ENCODE peak calls at places on chromosomes 11 and 22, in nine cellular contexts. H is tibial artery; E is tibial nerve; V is CD4-positive, alpha-beta memory T cell; G is CD4-positive, CD25-positive, alpha-beta regulatory T cell; S is right cardiac atrium; T is body of pancreas; N is caudate nucleus; Y is pancreas. W is an unnamed sample.

GRCh38 chr11:113998574-113998973 is 23.7 kb downstream of the HTR3A start:
- DNase-seq in H (no peak), E (no peak), V (no peak), G (no peak), S (no peak), T (no peak), N (no peak), Y (no peak), W (no peak)

GRCh38 chr11:10302744-10303557 is 1.9 kb upstream of the ADM start:
- DNase-seq in H (peak; percentile 88), E (peak; percentile 86), V (peak; percentile 76), G (peak; percentile 74), S (peak; percentile 95), T (peak; percentile 88), N (no peak), Y (peak; percentile 92), W (peak; percentile 92)

GRCh38 chr11:69546735-69547370 is 65.4 kb downstream of the LINC01488 start:
- DNase-seq in H (no peak), E (no peak), V (no peak), G (peak; percentile 8), S (no peak), T (no peak), N (no peak), Y (no peak), W (no peak)

GRCh38 chr11:131186629-131187075 is 183.8 kb upstream of the NTM start:
- DNase-seq in H (no peak), E (no peak), V (no peak), G (no peak), S (no peak), T (no peak), N (no peak), Y (no peak), W (no peak)

GRCh38 chr11:125351868-125352250 is 144.2 kb downstream of the FEZ1 start:
- DNase-seq in H (no peak), E (no peak), V (no peak), G (no peak), S (no peak), T (no peak), N (no peak), Y (no peak), W (no peak)

GRCh38 chr11:95256204-95256819 is 25.3 kb upstream of the SESN3 start:
- DNase-seq in H (no peak), E (no peak), V (peak; percentile 27), G (peak; percentile 62), S (no peak), T (no peak), N (no peak), Y (no peak), W (no peak)

GRCh38 chr11:15379483-15379882 is 264.8 kb downstream of the INSC start:
- DNase-seq in H (no peak), E (no peak), V (no peak), G (no peak), S (no peak), T (no peak), N (no peak), Y (no peak), W (no peak)

GRCh38 chr22:42368379-42369249 is 63.6 kb downstream of the NFAM1 start:
- DNase-seq in H (no peak), E (no peak), V (peak; percentile 51), G (peak; percentile 24), S (peak; percentile 52), T (peak; percentile 27), N (no peak), Y (peak; percentile 74), W (no peak)

GRCh38 chr11:68878022-68878421 is 25.6 kb downstream of the MRPL21 start:
- DNase-seq in H (no peak), E (no peak), V (no peak), G (no peak), S (no peak), T (no peak), N (no peak), Y (no peak), W (no peak)

GRCh38 chr11:78418584-78419211 is 1.1 kb upstream of the GAB2 start:
- DNase-seq in H (no peak), E (peak; percentile 14), V (no peak), G (no peak), S (no peak), T (no peak), N (no peak), Y (no peak), W (no peak)

GRCh38 chr11:78415338-78415737 is 2.3 kb downstream of the GAB2 start:
- DNase-seq in H (no peak), E (no peak), V (no peak), G (no peak), S (no peak), T (no peak), N (no peak), Y (no peak), W (no peak)

GRCh38 chr11:78416285-78417174 is 1.1 kb downstream of the GAB2 start:
- DNase-seq in H (peak; percentile 94), E (peak; percentile 83), V (peak; percentile 68), G (peak; percentile 82), S (peak; percentile 93), T (peak; percentile 84), N (peak; percentile 64), Y (peak; percentile 88), W (peak; percentile 80)

GRCh38 chr11:78417888-78418583 is 416 bp upstream of the GAB2 start:
- DNase-seq in H (peak; percentile 79), E (peak; percentile 63), V (peak; percentile 78), G (peak; percentile 80), S (peak; percentile 95), T (peak; percentile 86), N (peak; percentile 63), Y (peak; percentile 90), W (peak; percentile 66)

GRCh38 chr11:78417175-78417887 is at the start of gene GAB2:
- DNase-seq in H (no peak), E (no peak), V (peak; percentile 47), G (no peak), S (no peak), T (peak; percentile 54), N (no peak), Y (peak; percentile 77), W (no peak)
- H3K27ac ChIP-seq in H (peak within 1 kb of the TSS; percentile 100), E (peak within 1 kb of the TSS; percentile 98), V (peak within 1 kb of the TSS; percentile 53), G (peak within 1 kb of the TSS; percentile 23), S (peak within 1 kb of the TSS; percentile 80), T (peak within 1 kb of the TSS; percentile 92), N (peak within 1 kb of the TSS; percentile 94), Y (peak within 1 kb of the TSS; percentile 85), W (peak within 1 kb of the TSS; percentile 95)

GRCh38 chr11:73333626-73334199 is 25.6 kb downstream of the ARHGEF17 start:
- DNase-seq in H (no peak), E (no peak), V (no peak), G (no peak), S (no peak), T (no peak), N (no peak), Y (no peak), W (no peak)

GRCh38 chr11:73335204-73335923 is 27.3 kb downstream of the ARHGEF17 start:
- DNase-seq in H (peak; percentile 85), E (peak; percentile 92), V (peak; percentile 68), G (peak; percentile 54), S (peak; percentile 90), T (peak; percentile 86), N (peak; percentile 53), Y (peak; percentile 97), W (peak; percentile 75)

GRCh38 chr11:73334244-73335203 is 26.4 kb downstream of the ARHGEF17 start:
- DNase-seq in H (peak; percentile 89), E (peak; percentile 71), V (no peak), G (no peak), S (peak; percentile 91), T (peak; percentile 64), N (no peak), Y (no peak), W (peak; percentile 77)

GRCh38 chr11:73331138-73331916 is 23.3 kb downstream of the ARHGEF17 start:
- DNase-seq in H (no peak), E (no peak), V (no peak), G (no peak), S (peak; percentile 62), T (peak; percentile 44), N (no peak), Y (no peak), W (no peak)

GRCh38 chr11:73333173-73333572 is 25.1 kb downstream of the ARHGEF17 start:
- DNase-seq in H (no peak), E (no peak), V (no peak), G (no peak), S (peak; percentile 60), T (no peak), N (no peak), Y (no peak), W (no peak)
- H3K27ac ChIP-seq in H (peak overlapping the region; percentile 80), E (peak overlapping the region; percentile 53), V (no peak overlapping the region), G (no peak overlapping the region), S (peak overlapping the region; percentile 91), T (no peak overlapping the region), N (peak overlapping the region; percentile 40), Y (no peak overlapping the region), W (peak overlapping the region; percentile 41)

GRCh38 chr11:1890856-1891830 is 552 bp downstream of the PRR33 start:
- DNase-seq in H (no peak), E (no peak), V (no peak), G (no peak), S (no peak), T (no peak), N (no peak), Y (no peak), W (no peak)
- H3K27ac ChIP-seq in H (no peak overlapping the region), E (no peak overlapping the region), V (peak overlapping the region; percentile 17), G (no peak overlapping the region), S (no peak overlapping the region), T (no peak overlapping the region), N (no peak overlapping the region), Y (no peak overlapping the region), W (peak overlapping the region; percentile 88)

DNA sequence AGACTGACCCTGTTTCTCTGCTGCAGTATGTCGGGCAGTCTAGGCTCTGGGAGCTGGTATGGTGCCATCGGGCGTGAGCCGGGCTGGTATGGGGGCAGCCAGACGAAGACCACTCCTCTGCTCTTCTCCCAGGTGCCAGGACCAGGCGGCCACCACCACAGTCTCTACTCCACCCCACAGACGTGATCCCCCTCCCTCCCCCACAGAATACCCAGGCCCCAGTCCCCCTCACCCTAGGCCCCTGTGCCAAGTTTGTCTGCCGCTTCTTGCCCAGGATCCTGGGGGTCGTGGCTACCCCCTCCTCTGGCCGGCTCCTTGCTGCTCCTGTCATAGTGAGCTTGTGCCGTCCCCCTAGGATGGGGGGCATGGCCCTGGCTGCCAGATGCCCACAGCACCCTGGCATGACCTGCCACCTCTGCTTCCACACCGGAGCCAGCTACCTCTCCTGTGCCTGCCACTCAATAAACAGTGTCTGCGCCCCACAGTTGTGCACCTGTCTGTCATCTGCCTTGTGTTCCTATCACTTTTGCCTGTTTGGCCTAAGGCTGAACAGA is 2.0 kb upstream of the KCNK4 start:
- DNase-seq in H (no peak), E (no peak), V (no peak), G (no peak), S (no peak), T (no peak), N (no peak), Y (no peak), W (no peak)
- H3K27ac ChIP-seq in H (no peak overlapping the region), E (no peak overlapping the region), V (no peak overlapping the region), G (no peak overlapping the region), S (no peak overlapping the region), T (no peak overlapping the region), N (no peak overlapping the region), Y (no peak overlapping the region), W (no peak overlapping the region)